ENCODE peak calls at places on chromosomes 7 and 10, in ten cellular contexts. U, O, W, X, K, Q, Y, B, H and G are unnamed samples.
A peak's percentile ranks its signal among the peaks of the same experiment; 100 is the strongest.

GRCh38 chr7:32515890-32516550 is 20.7 kb downstream of the AVL9 start:
- DNase-seq in U (no peak), O (peak; percentile 27), W (no peak), X (no peak), K (no peak), Q (no peak), Y (peak; percentile 6), B (no peak), H (no peak), G (no peak)

GRCh38 chr10:34861293-34862004 is 46.4 kb upstream of the PARD3 start:
- DNase-seq in U (no peak), O (peak; percentile 40), W (peak; percentile 82), X (peak; percentile 38), K (no peak), Q (peak; percentile 21), Y (no peak), B (no peak), H (peak; percentile 22), G (no peak)

GRCh38 chr10:15167411-15168295 is 840 bp downstream of the NMT2 start:
- DNase-seq in U (peak; percentile 47), O (peak; percentile 49), W (peak; percentile 73), X (peak; percentile 52), K (peak; percentile 86), Q (peak; percentile 55), Y (peak; percentile 74), B (peak; percentile 67), H (peak; percentile 70), G (no peak)

GRCh38 chr7:70681847-70682350 is 450.0 kb upstream of the GALNT17 start:
- DNase-seq in U (no peak), O (no peak), W (no peak), X (no peak), K (no peak), Q (no peak), Y (no peak), B (no peak), H (peak; percentile 15), G (no peak)

GRCh38 chr7:87510430-87510875 is 35.0 kb upstream of the ABCB4 start:
- DNase-seq in U (no peak), O (no peak), W (no peak), X (no peak), K (peak; percentile 36), Q (no peak), Y (peak; percentile 14), B (no peak), H (no peak), G (no peak)

GRCh38 chr10:99938563-99938962 is 71.2 kb downstream of the DNMBP start:
- DNase-seq in U (peak; percentile 50), O (peak; percentile 72), W (no peak), X (no peak), K (no peak), Q (no peak), Y (no peak), B (no peak), H (peak; percentile 88), G (no peak)

GRCh38 chr10:5861269-5862031 is 28.2 kb downstream of the ANKRD16 start:
- DNase-seq in U (peak; percentile 76), O (peak; percentile 92), W (no peak), X (no peak), K (no peak), Q (no peak), Y (peak; percentile 93), B (no peak), H (peak; percentile 93), G (peak; percentile 47)

GRCh38 chr10:98268694-98269386 is 846 bp upstream of the LOXL4 start:
- DNase-seq in U (peak; percentile 36), O (no peak), W (no peak), X (no peak), K (peak; percentile 47), Q (peak; percentile 58), Y (no peak), B (no peak), H (no peak), G (no peak)

GRCh38 chr10:95626468-95626867 is 30.0 kb downstream of the ALDH18A1 start:
- DNase-seq in U (no peak), O (no peak), W (no peak), X (no peak), K (no peak), Q (no peak), Y (no peak), B (no peak), H (no peak), G (no peak)

GRCh38 chr10:84204610-84205009 is 10.3 kb downstream of the CDHR1 start:
- DNase-seq in U (no peak), O (no peak), W (no peak), X (no peak), K (no peak), Q (no peak), Y (no peak), B (no peak), H (no peak), G (no peak)

GRCh38 chr10:125056161-125057132 is 103.9 kb downstream of the CTBP2 start:
- DNase-seq in U (no peak), O (no peak), W (peak; percentile 69), X (no peak), K (no peak), Q (no peak), Y (no peak), B (no peak), H (no peak), G (no peak)

GRCh38 chr10:117162093-117163021 is 24.3 kb upstream of the VAX1 start:
- DNase-seq in U (no peak), O (no peak), W (no peak), X (no peak), K (peak; percentile 64), Q (peak; percentile 12), Y (no peak), B (no peak), H (no peak), G (no peak)
- H3K27me3 ChIP-seq in U (peaks cover 100% of the 10 kb centered on the region), O (peaks cover 83% of the 10 kb centered on the region), W (peaks cover 7% of the 10 kb centered on the region), X (peaks cover 98% of the 10 kb centered on the region), K (peaks cover 67% of the 10 kb centered on the region), Q (no peaks in the 10 kb centered on the region), Y (peaks cover 96% of the 10 kb centered on the region), B (peaks cover 5% of the 10 kb centered on the region), H (peaks cover 98% of the 10 kb centered on the region), G (peaks cover 79% of the 10 kb centered on the region)

DNA sequence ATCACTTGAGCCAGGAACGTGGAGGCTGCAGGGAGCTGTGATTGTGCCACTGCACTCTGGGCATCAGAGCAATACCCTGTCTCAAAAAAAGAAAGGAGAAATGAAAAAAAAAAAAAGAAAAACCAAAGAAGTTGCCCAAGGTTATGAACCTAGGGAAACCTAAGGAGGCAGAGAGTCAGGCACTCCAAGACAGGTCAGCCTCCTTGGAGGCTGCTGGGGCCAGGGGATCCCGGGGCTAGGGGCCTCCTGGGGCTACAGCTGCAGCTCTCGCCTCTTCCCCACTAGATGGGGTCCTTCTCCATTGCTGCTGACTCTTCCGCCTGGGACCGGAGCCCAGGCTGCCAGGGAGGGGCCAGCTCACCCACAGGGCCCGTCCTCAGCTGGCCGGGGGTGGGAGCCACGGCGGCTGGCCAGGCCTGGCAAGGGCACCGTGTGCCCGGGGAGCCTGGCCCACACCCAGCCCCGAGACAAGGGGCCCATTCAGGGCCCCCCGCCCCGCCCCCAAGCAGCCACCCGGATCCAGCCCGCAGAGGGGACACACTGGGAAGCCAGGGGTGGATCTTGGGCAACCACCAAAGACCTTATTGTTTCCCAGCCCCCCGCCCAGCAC is 1.7 kb upstream of the SPACDR start:
- DNase-seq in U (peak; percentile 84), O (peak; percentile 71), W (peak; percentile 87), X (peak; percentile 89), K (peak; percentile 86), Q (peak; percentile 93), Y (peak; percentile 90), B (peak; percentile 83), H (peak; percentile 77), G (no peak)
- H3K4me3 ChIP-seq in U (no peak overlapping the region), O (no peak overlapping the region), W (peak overlapping the region; percentile 31), X (no peak overlapping the region), K (no peak overlapping the region), Q (no peak overlapping the region), Y (no peak overlapping the region), B (no peak overlapping the region), H (no peak overlapping the region), G (no peak overlapping the region)

DNA sequence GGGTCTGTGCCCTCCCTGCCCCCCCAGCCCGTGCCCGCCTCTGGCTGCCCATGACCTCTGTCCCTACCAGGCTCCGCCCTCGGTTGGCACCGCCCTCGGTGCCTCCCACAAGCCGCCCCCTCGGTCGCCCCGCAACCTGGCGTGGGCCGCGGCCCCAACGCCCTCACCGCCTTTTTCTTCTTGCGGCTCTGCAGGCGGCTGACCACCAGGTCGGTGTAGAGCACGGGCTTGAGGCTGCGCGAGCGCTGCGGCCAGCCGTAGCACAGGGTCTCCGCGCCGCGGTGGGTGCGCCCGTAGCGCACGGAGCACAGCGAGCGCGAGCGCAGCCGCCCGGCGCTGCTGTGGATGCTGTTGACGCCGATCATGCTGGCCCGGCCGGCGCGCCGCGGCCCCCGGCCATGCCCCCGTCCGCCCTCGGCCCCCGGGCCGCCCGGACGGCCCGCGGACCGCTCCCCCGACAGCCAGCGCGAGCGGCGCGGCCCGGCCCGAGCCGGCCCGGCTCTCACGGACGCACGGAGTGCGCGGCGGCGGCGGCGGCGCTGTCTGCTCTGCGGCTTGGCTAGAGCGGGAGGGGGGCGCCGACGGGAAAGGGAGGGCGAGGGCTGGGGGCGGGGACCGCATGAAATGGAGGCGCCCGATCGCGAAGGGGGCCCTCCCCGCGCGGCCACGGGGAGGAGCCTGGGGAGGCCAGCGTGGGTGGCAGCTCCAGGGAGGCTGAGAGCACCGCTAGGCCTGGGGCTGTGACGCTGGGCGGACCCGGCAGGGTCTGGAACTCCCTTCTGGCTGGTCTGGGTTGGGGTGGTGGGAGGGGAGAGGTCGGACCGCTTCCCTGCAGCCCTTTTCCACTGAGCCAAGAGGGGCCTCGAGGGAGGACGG is 9.6 kb downstream of the PSD start:
- DNase-seq in U (peak; percentile 82), O (peak; percentile 44), W (no peak), X (peak; percentile 36), K (peak; percentile 25), Q (peak; percentile 40), Y (peak; percentile 73), B (no peak), H (peak; percentile 54), G (no peak)
- H3K27ac ChIP-seq in U (no peak overlapping the region), O (peak overlapping the region; percentile 8), W (no peak overlapping the region), X (no peak overlapping the region), K (no peak overlapping the region), Q (no peak overlapping the region), Y (no peak overlapping the region), B (no peak overlapping the region), H (no peak overlapping the region), G (peak overlapping the region; percentile 11)

GRCh38 chr10:23198940-23199767 is 7.0 kb downstream of the PTF1A start:
- DNase-seq in U (no peak), O (no peak), W (no peak), X (no peak), K (peak; percentile 73), Q (peak; percentile 86), Y (no peak), B (no peak), H (peak; percentile 24), G (no peak)

GRCh38 chr10:23200997-23201652 is 9.0 kb downstream of the PTF1A start:
- DNase-seq in U (no peak), O (no peak), W (no peak), X (no peak), K (no peak), Q (peak; percentile 48), Y (no peak), B (no peak), H (no peak), G (no peak)

GRCh38 chr10:23200586-23200985 is 8.5 kb downstream of the PTF1A start:
- DNase-seq in U (no peak), O (no peak), W (no peak), X (no peak), K (no peak), Q (no peak), Y (no peak), B (no peak), H (no peak), G (no peak)

GRCh38 chr10:23198610-23198939 is 6.5 kb downstream of the PTF1A start:
- DNase-seq in U (no peak), O (no peak), W (no peak), X (no peak), K (no peak), Q (no peak), Y (no peak), B (no peak), H (no peak), G (no peak)

GRCh38 chr10:23199768-23200511 is 7.8 kb downstream of the PTF1A start:
- DNase-seq in U (no peak), O (no peak), W (no peak), X (no peak), K (no peak), Q (peak; percentile 25), Y (no peak), B (no peak), H (no peak), G (no peak)
- H3K27me3 ChIP-seq in U (peaks cover 100% of the 10 kb centered on the region), O (peaks cover 58% of the 10 kb centered on the region), W (peaks cover 4% of the 10 kb centered on the region), X (peaks cover 75% of the 10 kb centered on the region), K (peaks cover 96% of the 10 kb centered on the region), Q (no peaks in the 10 kb centered on the region), Y (peaks cover 85% of the 10 kb centered on the region), B (no peaks in the 10 kb centered on the region), H (peaks cover 99% of the 10 kb centered on the region), G (peaks cover 42% of the 10 kb centered on the region)